ENCODE peak calls at places on chromosomes 6 and 20, in four cellular contexts. Q, K, U and N are unnamed samples.

GRCh38 chr20:57802877-57803717 is 93.3 kb upstream of the PMEPA1 start:
- DNase-seq in K (no peak), Q (no peak), U (no peak), N (no peak)

GRCh38 chr20:57190536-57191265 is 75.7 kb downstream of the BMP7 start:
- DNase-seq in U (no peak), K (no peak), Q (no peak), N (no peak)

GRCh38 chr20:2521369-2522305 is 12.9 kb upstream of the ZNF343 start:
- DNase-seq in Q (peak; percentile 77), K (no peak), U (peak; percentile 36), N (no peak)

GRCh38 chr6:70700922-70701876 is 33.5 kb downstream of the SMAP1 start:
- DNase-seq in U (no peak), K (no peak), Q (no peak), N (no peak)

GRCh38 chr6:135182120-135182992 is 1.2 kb downstream of the MYB start:
- DNase-seq in Q (peak; percentile 70), K (no peak), U (peak; percentile 24), N (no peak)

GRCh38 chr20:34473262-34473883 is 42.8 kb upstream of the DYNLRB1 start:
- DNase-seq in Q (peak; percentile 58), K (no peak), U (peak; percentile 69), N (no peak)

GRCh38 chr6:11224252-11224965 is 8.1 kb downstream of the NEDD9 start:
- DNase-seq in U (no peak), K (no peak), Q (peak; percentile 61), N (peak; percentile 32)

GRCh38 chr6:106574729-106575458 is 54.4 kb downstream of the RTN4IP1 start:
- DNase-seq in K (no peak), U (peak; percentile 31), Q (peak; percentile 26), N (peak; percentile 51)

GRCh38 chr6:33132121-33132524 is 56.3 kb downstream of the HLA-DPB1 start:
- DNase-seq in Q (no peak), K (no peak), U (no peak), N (no peak)

GRCh38 chr6:160400426-160400825 is 52.2 kb downstream of the SLC22A3 start:
- DNase-seq in Q (no peak), U (no peak), K (no peak), N (no peak)

GRCh38 chr6:128412680-128413079 is 107.7 kb downstream of the PTPRK start:
- DNase-seq in U (no peak), K (no peak), Q (no peak), N (no peak)

GRCh38 chr20:59270380-59270779 is 30.0 kb upstream of the EDN3 start:
- DNase-seq in Q (no peak), U (no peak), K (no peak), N (no peak)

GRCh38 chr6:139308284-139308916 is 16.6 kb upstream of the TXLNB start:
- DNase-seq in K (no peak), U (no peak), Q (no peak), N (no peak)

GRCh38 chr6:22133352-22133751 is 163.5 kb downstream of the PRL start:
- DNase-seq in K (no peak), U (no peak), Q (no peak), N (no peak)

GRCh38 chr6:16355699-16356481 is 117.5 kb downstream of the GMPR start:
- DNase-seq in K (no peak), Q (no peak), U (peak; percentile 47), N (no peak)

GRCh38 chr6:111980168-111980567 is 73.7 kb upstream of the CCN6 start:
- DNase-seq in K (no peak), Q (no peak), U (no peak), N (no peak)

GRCh38 chr6:88983532-88983931 is 20.1 kb upstream of the RNGTT start:
- DNase-seq in K (no peak), U (peak; percentile 62), Q (no peak), N (no peak)

GRCh38 chr6:168159503-168159902 is 80.5 kb upstream of the FRMD1 start:
- DNase-seq in Q (no peak), K (no peak), U (no peak), N (no peak)

GRCh38 chr6:62285612-62286469 is at the start of gene KHDRBS2:
- DNase-seq in Q (peak; percentile 32), K (no peak), U (peak; percentile 96), N (no peak)

GRCh38 chr6:30158475-30159025 is 2.5 kb downstream of the TRIM10 start:
- DNase-seq in U (no peak), Q (no peak), K (no peak), N (no peak)

GRCh38 chr20:1870792-1871550 is 24.2 kb upstream of the SIRPA start:
- DNase-seq in U (no peak), K (no peak), Q (no peak), N (no peak)

GRCh38 chr6:13765570-13765969 is 48.8 kb downstream of the MCUR1 start:
- DNase-seq in U (no peak), K (no peak), Q (no peak), N (no peak)

GRCh38 chr6:46380152-46380807 is 111.0 kb downstream of the RCAN2 start:
- DNase-seq in U (peak; percentile 3), K (no peak), Q (no peak), N (no peak)

GRCh38 chr6:29999426-29999825 is 57.1 kb downstream of the HLA-A start:
- DNase-seq in U (no peak), K (no peak), Q (no peak), N (no peak)

GRCh38 chr6:167786859-167787675 is 39.6 kb upstream of the AFDN start:
- DNase-seq in U (no peak), K (no peak), Q (no peak), N (no peak)

GRCh38 chr6:157895585-157895984 is 72.5 kb downstream of the SNX9 start:
- DNase-seq in U (no peak), Q (no peak), K (no peak), N (no peak)

GRCh38 chr6:45609141-45609638 is 231.5 kb upstream of the SUPT3H start:
- DNase-seq in K (no peak), Q (no peak), U (no peak), N (no peak)

GRCh38 chr6:149176971-149177667 is 140.4 kb upstream of the TAB2 start:
- DNase-seq in U (no peak), Q (no peak), K (no peak), N (no peak)

GRCh38 chr6:53581161-53581560 is 36.3 kb upstream of the GCLC start:
- DNase-seq in Q (no peak), K (no peak), U (no peak), N (peak; percentile 33)

GRCh38 chr6:90233994-90234393 is 62.6 kb downstream of the BACH2 start:
- DNase-seq in Q (peak; percentile 81), U (no peak), K (no peak), N (no peak)

GRCh38 chr20:25120462-25120861 is 38.5 kb upstream of the VSX1 start:
- DNase-seq in Q (no peak), K (no peak), U (no peak), N (no peak)

GRCh38 chr20:32467506-32468312 is 109.6 kb downstream of the ASXL1 start:
- DNase-seq in U (no peak), Q (no peak), K (no peak), N (no peak)

GRCh38 chr6:130537447-130537846 is 171.6 kb downstream of the TMEM200A start:
- DNase-seq in U (no peak), Q (no peak), K (no peak), N (no peak)

GRCh38 chr6:27951040-27951439 is 6.0 kb upstream of the OR2B6 start:
- DNase-seq in Q (no peak), U (no peak), K (no peak), N (no peak)

GRCh38 chr20:36830791-36831691 is 44.9 kb upstream of the TLDC2 start:
- DNase-seq in U (no peak), K (no peak), Q (no peak), N (no peak)

GRCh38 chr6:144012534-144012933 is 4.5 kb upstream of the PLAGL1 start:
- DNase-seq in K (no peak), U (no peak), Q (no peak), N (no peak)

GRCh38 chr6:85620308-85620707 is 22.4 kb downstream of the SYNCRIP start:
- DNase-seq in U (no peak), Q (no peak), K (no peak), N (no peak)

GRCh38 chr6:170403451-170403850 is 96.9 kb downstream of the FAM120B start:
- DNase-seq in K (no peak), Q (no peak), U (peak; percentile 96), N (no peak)

GRCh38 chr20:12090920-12091319 is 173.2 kb downstream of the BTBD3 start:
- DNase-seq in Q (no peak), U (no peak), K (no peak), N (no peak)